ENCODE peak calls at places on chromosomes 5 and 9, in seven cellular contexts. D, U, F, M, T, Q and H are unnamed samples.

GRCh38 chr9:8978334-8978733 is 1178.8 kb upstream of the DMAC1 start:
- DNase-seq in D (no peak), U (no peak), F (no peak), M (no peak), T (no peak), Q (no peak), H (no peak)

GRCh38 chr5:107668933-107669542 is 1.7 kb downstream of the EFNA5 start:
- DNase-seq in D (no peak), U (no peak), F (peak), M (peak), T (no peak), Q (peak), H (peak)

GRCh38 chr5:112418412-112419049 is 546 bp downstream of the EPB41L4A start:
- DNase-seq in D (no peak), U (no peak), F (no peak), M (no peak), T (no peak), Q (peak), H (peak)

GRCh38 chr9:136172412-136173079 is 32.4 kb downstream of the LHX3 start:
- DNase-seq in D (no peak), U (no peak), F (no peak), M (no peak), T (no peak), Q (no peak), H (peak)

GRCh38 chr9:23050548-23050947 is 603.9 kb downstream of the DMRTA1 start:
- DNase-seq in D (no peak), U (no peak), F (no peak), M (no peak), T (no peak), Q (no peak), H (no peak)

GRCh38 chr5:157343842-157344790 is 78.2 kb downstream of the CYFIP2 start:
- DNase-seq in D (no peak), U (no peak), F (no peak), M (no peak), T (no peak), Q (no peak), H (no peak)

GRCh38 chr5:141866111-141866510 is 12.1 kb downstream of the PCDH1 start:
- DNase-seq in D (no peak), U (no peak), F (peak), M (no peak), T (no peak), Q (no peak), H (no peak)

GRCh38 chr9:70639853-70640814 is 225.7 kb upstream of the KLF9 start:
- DNase-seq in D (no peak), U (peak), F (no peak), M (peak), T (peak), Q (peak), H (peak)

GRCh38 chr9:100206899-100207298 is 107.9 kb downstream of the INVS start:
- DNase-seq in D (no peak), U (no peak), F (no peak), M (peak), T (no peak), Q (no peak), H (no peak)

GRCh38 chr9:129458663-129459549 is 162.0 kb downstream of the C9orf50 start:
- DNase-seq in D (no peak), U (peak), F (peak), M (no peak), T (no peak), Q (peak), H (peak)

DNA sequence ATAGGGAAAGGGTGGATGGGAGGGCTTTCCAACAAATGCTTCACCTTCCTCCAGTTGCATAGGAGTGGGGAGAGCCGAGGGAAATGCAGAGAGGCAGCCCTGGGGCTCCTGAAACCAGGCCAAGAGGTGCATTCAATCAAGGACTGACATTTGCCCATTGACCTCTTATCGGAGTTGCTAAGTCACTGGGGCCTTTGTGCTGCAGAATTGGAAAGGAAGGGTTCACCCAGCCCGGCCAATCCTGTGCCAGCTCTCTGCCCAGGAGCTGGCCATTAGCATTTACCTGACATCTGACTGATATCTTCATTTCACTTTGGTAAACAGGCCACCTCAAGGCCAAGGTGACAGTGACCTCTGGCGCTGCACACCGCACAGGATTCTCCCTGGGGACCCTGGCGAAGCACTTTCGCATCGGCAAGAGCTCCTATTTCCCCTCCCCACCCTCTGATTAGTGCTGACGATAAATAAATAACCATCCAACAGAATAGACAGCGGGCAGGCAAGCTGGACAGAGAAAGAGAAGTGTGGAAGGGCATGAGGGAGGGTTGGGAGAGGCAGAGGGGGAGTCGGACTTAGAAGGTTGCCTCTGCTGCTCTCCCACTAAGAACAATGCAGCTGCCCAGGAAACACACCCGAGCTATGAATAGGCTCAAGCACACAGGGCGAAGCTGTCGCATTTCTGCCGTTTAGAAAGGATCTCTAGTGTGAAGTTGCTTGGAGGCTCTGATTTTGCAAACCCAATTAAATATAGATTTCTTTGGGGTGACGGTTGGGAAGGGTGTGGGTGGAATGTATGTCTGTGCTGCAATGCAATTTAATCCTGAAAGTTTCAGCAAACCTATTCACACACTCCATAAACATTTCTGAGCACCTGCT is 57.1 kb upstream of the BOD1 start:
- DNase-seq in D (no peak), U (no peak), F (peak), M (no peak), T (no peak), Q (peak), H (no peak)
- TF ChIP-seq CTCF in D (no peak), U (no peak), F (no peak), M (no peak), T (no peak), Q (no peak), H (no peak)

GRCh38 chr9:15510789-15511575 is at the start of gene PSIP1:
- DNase-seq in D (no peak), U (peak), F (peak), M (peak), T (peak), Q (peak), H (peak)
- TF ChIP-seq CTCF in D (peak), U (no peak), F (no peak), M (no peak), T (no peak), Q (peak), H (peak)

GRCh38 chr5:173968154-173968553 is 20.8 kb upstream of the C5orf47 start:
- DNase-seq in D (no peak), U (no peak), F (no peak), M (no peak), T (no peak), Q (no peak), H (peak)
- TF ChIP-seq CTCF in D (no peak), U (no peak), F (no peak), M (no peak), T (no peak), Q (no peak), H (no peak)

GRCh38 chr9:94586316-94586715 is 7.3 kb downstream of the FBP2 start:
- DNase-seq in D (no peak), U (no peak), F (no peak), M (no peak), T (no peak), Q (no peak), H (no peak)

GRCh38 chr9:94581711-94582110 is 11.9 kb downstream of the FBP2 start:
- DNase-seq in D (no peak), U (no peak), F (no peak), M (no peak), T (no peak), Q (no peak), H (no peak)

GRCh38 chr9:94586814-94587213 is 6.8 kb downstream of the FBP2 start:
- DNase-seq in D (no peak), U (no peak), F (no peak), M (peak), T (peak), Q (no peak), H (no peak)

GRCh38 chr9:94588681-94589080 is 4.9 kb downstream of the FBP2 start:
- DNase-seq in D (no peak), U (no peak), F (no peak), M (no peak), T (no peak), Q (no peak), H (no peak)

DNA sequence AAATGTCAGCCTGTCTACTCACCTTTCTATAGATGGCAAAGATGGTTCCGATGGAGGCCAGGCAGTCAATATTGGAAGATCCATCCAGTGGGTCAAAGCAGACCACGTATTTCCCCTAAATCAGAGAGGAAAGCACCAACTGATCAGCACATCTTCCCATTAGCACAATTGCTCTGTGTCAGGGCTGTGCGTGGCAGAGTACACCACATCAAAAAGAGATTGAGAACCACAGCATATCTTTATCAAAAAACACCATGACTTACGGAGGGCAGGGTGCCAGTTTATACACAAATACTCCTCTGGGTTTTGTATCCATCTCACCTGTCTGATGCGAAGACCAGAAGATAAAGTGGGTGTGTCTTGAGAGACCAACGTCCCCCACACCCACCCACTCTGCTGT is 9.1 kb downstream of the FBP2 start:
- DNase-seq in D (no peak), U (no peak), F (no peak), M (no peak), T (no peak), Q (no peak), H (no peak)
- TF ChIP-seq CTCF in D (no peak), U (no peak), F (no peak), M (no peak), T (no peak), Q (no peak), H (no peak)

DNA sequence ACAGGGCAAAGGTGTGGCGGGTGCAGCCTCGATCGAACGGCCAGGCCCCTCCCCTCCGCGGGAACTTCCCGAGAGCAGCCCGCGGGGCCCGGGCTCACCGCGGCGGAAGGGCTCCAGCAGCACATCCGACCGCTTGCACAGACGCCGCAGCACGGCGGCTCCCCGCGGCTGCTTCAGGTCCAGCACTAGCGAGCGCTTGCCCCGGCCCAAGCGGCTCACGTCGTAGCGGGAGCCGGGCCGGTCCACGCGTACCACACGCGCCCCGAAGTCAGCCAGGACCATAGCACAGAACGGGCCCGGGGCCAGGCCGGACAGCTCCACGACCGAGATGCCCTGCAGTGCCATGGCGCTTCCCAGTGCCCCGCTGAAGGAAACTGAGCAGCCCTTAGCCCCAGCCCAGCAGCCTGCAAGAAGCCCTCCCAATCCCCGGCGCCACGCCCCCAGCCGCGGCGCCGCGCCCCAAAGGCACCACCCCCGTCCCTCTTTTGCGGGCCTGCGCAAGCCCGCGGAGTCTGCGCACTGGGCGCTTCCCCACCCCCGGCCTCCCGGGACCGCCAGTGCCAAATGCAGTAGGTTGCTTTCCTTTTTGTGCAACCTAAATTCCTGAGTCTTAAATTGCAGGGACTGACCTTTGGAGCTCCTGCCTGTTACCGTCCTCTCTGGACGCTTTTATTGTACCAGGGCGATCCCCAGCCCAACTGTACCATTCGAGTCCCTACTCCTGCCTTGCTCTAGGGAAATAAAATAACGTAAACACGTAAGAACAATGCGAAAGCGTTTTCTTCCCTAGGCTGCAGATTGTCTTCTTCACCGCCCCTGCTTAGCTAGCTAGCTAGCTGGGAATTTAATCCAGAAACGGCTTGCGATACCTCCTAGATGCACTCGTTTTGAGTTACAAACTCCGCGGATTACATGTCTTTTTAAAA is at the start of gene AMACR:
- DNase-seq in D (peak), U (peak), F (peak), M (peak), T (peak), Q (peak), H (peak)
- TF ChIP-seq CTCF in D (no peak), U (no peak), F (no peak), M (no peak), T (no peak), Q (no peak), H (no peak)

DNA sequence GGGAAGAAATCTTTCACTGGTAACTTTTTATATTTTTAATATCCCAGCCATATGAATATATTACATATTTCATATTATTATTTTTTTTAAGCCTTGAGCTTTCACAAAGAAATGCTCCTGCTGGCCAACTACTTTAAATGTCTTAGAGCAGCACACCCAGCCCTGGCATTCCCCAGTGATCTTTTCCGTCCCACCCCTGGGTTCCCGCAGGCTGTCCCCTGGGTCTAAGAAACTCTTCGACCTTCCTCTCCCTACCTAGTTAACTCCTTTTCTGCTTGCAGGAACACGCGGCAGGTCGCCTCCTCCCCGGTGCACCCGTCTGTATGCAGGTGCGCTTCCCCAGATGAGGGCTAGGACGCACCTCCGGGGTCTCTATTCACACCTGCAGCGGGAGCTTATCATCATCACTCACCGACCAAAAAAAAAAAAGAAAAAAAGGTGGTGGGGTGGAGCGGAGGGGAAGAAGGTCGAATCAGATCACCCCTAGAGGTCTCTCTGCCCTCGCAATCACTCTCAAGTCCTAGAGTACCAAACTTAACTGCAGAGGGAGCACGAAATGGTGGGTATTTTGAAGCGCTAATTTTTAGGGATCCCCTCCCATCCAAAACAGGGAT is 696 bp downstream of the ZFP62 start:
- DNase-seq in D (no peak), U (peak), F (no peak), M (no peak), T (no peak), Q (peak), H (no peak)
- TF ChIP-seq CTCF in D (no peak), U (no peak), F (no peak), M (no peak), T (no peak), Q (no peak), H (peak)

GRCh38 chr5:15992918-15993317 is 186.7 kb downstream of the MARCHF11 start:
- DNase-seq in D (no peak), U (no peak), F (no peak), M (peak), T (no peak), Q (no peak), H (no peak)
- TF ChIP-seq CTCF in D (no peak), U (no peak), F (no peak), M (no peak), T (no peak), Q (no peak), H (no peak)

GRCh38 chr5:57499262-57500050 is 16.8 kb upstream of the ACTBL2 start:
- DNase-seq in D (no peak), U (no peak), F (no peak), M (peak), T (no peak), Q (peak), H (no peak)
- TF ChIP-seq CTCF in D (peak), U (no peak), F (no peak), M (peak), T (peak), Q (peak), H (peak)

GRCh38 chr5:105506692-105507277 is 1944.2 kb upstream of the NUDT12 start:
- DNase-seq in D (no peak), U (no peak), F (no peak), M (peak), T (no peak), Q (peak), H (peak)
- TF ChIP-seq CTCF in D (no peak), U (no peak), F (no peak), M (peak), T (no peak), Q (peak), H (peak)